ENCODE peak calls at places on chromosome 19, in four cellular contexts. Z is A549, H is upper lobe of left lung, N is H1. I is an unnamed sample.

GRCh38 chr19:13974073-13974472 is 21.8 kb downstream of the DCAF15 start:
- DNase-seq in Z (no peak), H (no peak), N (peak; percentile 70), I (no peak)

GRCh38 chr19:3359850-3360493 is 6.4 kb upstream of the NFIC start:
- DNase-seq in Z (no peak), H (no peak), N (no peak), I (no peak)

GRCh38 chr19:35828694-35829301 is 16.2 kb upstream of the PRODH2 start:
- DNase-seq in Z (peak; percentile 70), H (no peak), N (no peak), I (no peak)

GRCh38 chr19:34994643-34995471 is 5.3 kb upstream of the GRAMD1A start:
- DNase-seq in Z (peak; percentile 99), H (peak; percentile 86), N (no peak), I (no peak)

GRCh38 chr19:44905437-44906160 is at the start of gene APOE:
- DNase-seq in Z (no peak), H (no peak), N (peak; percentile 93), I (no peak)

GRCh38 chr19:4976412-4977298 is 7.7 kb downstream of the KDM4B start:
- DNase-seq in Z (peak; percentile 62), H (peak; percentile 91), N (no peak), I (no peak)

GRCh38 chr19:34734601-34735103 is 609 bp downstream of the ZNF181 start:
- DNase-seq in Z (no peak), H (no peak), N (no peak), I (no peak)

GRCh38 chr19:33644284-33644836 is 22.6 kb downstream of the CHST8 start:
- DNase-seq in Z (no peak), H (no peak), N (no peak), I (no peak)

GRCh38 chr19:17125052-17125727 is 49.6 kb downstream of the MYO9B start:
- DNase-seq in Z (no peak), H (no peak), N (no peak), I (no peak)

GRCh38 chr19:45254044-45254531 is 3.0 kb downstream of the MARK4 start:
- DNase-seq in Z (no peak), H (no peak), N (no peak), I (no peak)

GRCh38 chr19:45164577-45165335 is 4.0 kb upstream of the NKPD1 start:
- DNase-seq in Z (no peak), H (peak; percentile 88), N (peak; percentile 50), I (no peak)

GRCh38 chr19:17881701-17882100 is 10.0 kb downstream of the SLC5A5 start:
- DNase-seq in Z (no peak), H (no peak), N (no peak), I (no peak)

GRCh38 chr19:56222901-56223300 is 20.8 kb downstream of the ZSCAN5C start:
- DNase-seq in Z (no peak), H (no peak), N (no peak), I (no peak)

GRCh38 chr19:35718345-35719041 is 690 bp downstream of the KMT2B start:
- DNase-seq in Z (peak; percentile 50), H (peak; percentile 35), N (no peak), I (peak; percentile 67)

GRCh38 chr19:54739587-54740497 is 1.5 kb downstream of the KIR2DL3 start:
- DNase-seq in Z (no peak), H (no peak), N (no peak), I (no peak)

GRCh38 chr19:18946918-18947317 is 5.9 kb upstream of the HOMER3 start:
- DNase-seq in Z (no peak), H (no peak), N (no peak), I (no peak)

GRCh38 chr19:310141-310651 is 19.0 kb upstream of the PLPP2 start:
- DNase-seq in Z (no peak), H (no peak), N (no peak), I (no peak)

GRCh38 chr19:44072543-44073401 is 813 bp downstream of the ZNF284 start:
- DNase-seq in Z (peak; percentile 13), H (no peak), N (no peak), I (peak; percentile 30)

GRCh38 chr19:46813570-46814358 is 25.4 kb upstream of the SLC1A5 start:
- DNase-seq in Z (peak; percentile 47), H (peak; percentile 86), N (no peak), I (no peak)

GRCh38 chr19:10523135-10523636 is 5.9 kb upstream of the S1PR5 start:
- DNase-seq in Z (no peak), H (no peak), N (no peak), I (no peak)

GRCh38 chr19:30877591-30878230 is 471.5 kb downstream of the TSHZ3 start:
- DNase-seq in Z (no peak), H (peak; percentile 50), N (no peak), I (no peak)

GRCh38 chr19:35704218-35704617 is at the start of gene ZBTB32:
- DNase-seq in Z (no peak), H (no peak), N (no peak), I (no peak)

GRCh38 chr19:35555301-35556005 is 8.0 kb downstream of the ATP4A start:
- DNase-seq in Z (peak; percentile 95), H (no peak), N (no peak), I (peak; percentile 67)

GRCh38 chr19:1855040-1855827 is 7.0 kb upstream of the REXO1 start:
- DNase-seq in Z (peak; percentile 70), H (peak; percentile 95), N (peak; percentile 71), I (peak; percentile 99)

GRCh38 chr19:13137290-13137794 is 12.8 kb downstream of the STX10 start:
- DNase-seq in Z (no peak), H (no peak), N (no peak), I (no peak)

GRCh38 chr19:1910169-1910568 is 5.0 kb downstream of the ADAT3 start:
- DNase-seq in Z (no peak), H (no peak), N (no peak), I (no peak)

GRCh38 chr19:18586311-18586710 is 2.3 kb upstream of the REX1BD start:
- DNase-seq in Z (no peak), H (no peak), N (no peak), I (no peak)

GRCh38 chr19:45994456-45994988 is 745 bp upstream of the CCDC61 start:
- DNase-seq in Z (no peak), H (no peak), N (no peak), I (no peak)

GRCh38 chr19:49592486-49593232 is 1.7 kb downstream of the PRR12 start:
- DNase-seq in Z (peak; percentile 76), H (no peak), N (no peak), I (no peak)

GRCh38 chr19:49591731-49592485 is 926 bp downstream of the PRR12 start:
- DNase-seq in Z (peak; percentile 84), H (peak; percentile 38), N (no peak), I (peak; percentile 76)

GRCh38 chr19:49590071-49590970 is 661 bp upstream of the PRR12 start:
- DNase-seq in Z (peak; percentile 97), H (peak; percentile 99), N (peak; percentile 98), I (peak; percentile 95)

GRCh38 chr19:49589391-49589790 is 1.6 kb upstream of the PRR12 start:
- DNase-seq in Z (no peak), H (no peak), N (no peak), I (no peak)

DNA sequence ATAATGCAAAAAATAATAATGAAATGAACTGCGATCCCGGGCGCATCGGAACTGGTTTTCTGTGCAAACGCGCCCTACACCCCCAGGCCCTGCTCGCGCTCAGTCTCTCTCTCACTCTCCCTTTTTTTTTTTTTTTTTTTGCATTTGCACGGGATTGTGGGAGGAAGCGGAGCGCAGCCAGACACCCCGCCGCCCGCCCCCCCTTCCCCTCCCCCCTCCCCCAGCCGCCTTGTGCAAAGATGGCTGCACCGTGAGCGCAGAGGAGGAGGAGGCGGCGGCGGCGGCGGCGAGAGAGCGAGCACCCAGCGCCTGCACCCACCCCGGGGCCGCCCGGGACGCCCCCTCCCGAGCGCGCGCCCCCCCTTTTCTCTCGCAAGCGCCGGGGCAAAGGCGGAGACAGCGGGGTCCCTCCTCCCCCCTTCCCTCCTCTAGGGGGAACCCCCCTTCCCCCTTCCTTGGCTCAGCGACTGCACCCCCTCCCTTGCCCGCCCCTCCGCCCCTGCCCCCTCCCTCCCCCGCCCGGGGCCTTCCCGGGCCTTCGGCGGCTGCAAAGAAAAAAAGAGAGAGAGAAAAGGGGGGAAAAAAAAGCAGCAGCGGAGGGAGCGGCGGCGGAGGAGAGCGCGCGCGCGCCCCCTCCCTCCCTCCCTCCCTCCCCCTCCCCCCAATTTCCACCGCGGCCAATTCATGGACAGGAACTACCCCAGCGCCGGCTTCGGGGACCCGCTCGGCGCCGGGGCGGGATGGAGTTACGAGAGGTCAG is at the start of gene PRR12:
- DNase-seq in Z (peak; percentile 96), H (peak; percentile 50), N (no peak), I (peak; percentile 87)
- TF ChIP-seq POLR2A in Z (peak; percentile 47), H (no peak), N (no peak), I (peak; percentile 55)

GRCh38 chr19:39871886-39872866 is 26.0 kb upstream of the FBL start:
- DNase-seq in Z (no peak), H (no peak), N (no peak), I (no peak)
- TF ChIP-seq POLR2A in Z (no peak), H (no peak), N (no peak), I (no peak)

DNA sequence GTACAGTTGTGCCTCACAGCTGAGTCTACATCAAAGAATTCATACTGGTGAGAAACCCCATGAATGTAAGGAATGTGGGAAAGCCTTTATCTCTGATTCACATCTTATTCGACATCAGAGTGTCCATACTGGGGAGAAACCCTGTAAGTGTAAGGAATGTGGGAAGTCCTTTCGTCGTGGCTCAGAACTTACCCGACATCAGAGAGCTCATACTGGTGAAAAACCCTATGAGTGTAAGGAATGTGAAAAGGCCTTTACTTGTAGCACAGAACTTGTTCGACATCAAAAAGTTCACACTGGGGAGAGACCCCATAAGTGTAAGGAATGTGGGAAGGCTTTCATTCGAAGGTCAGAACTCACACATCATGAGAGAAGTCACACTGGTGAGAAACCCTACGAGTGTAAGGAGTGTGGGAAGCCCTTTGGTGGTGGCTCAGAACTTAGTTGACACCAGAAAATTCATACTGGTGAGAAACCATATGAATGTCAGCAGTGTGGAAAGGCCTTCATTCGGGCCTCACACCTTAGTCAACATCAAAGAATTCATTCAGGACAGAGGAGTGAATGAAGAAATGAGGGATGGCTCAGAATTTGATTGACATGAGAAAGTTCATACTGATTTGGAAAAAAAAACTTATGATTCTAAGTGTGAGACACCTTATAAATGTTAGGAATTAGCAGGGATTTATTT is 80.9 kb upstream of the ZNF420 start:
- DNase-seq in Z (no peak), H (no peak), N (no peak), I (no peak)
- TF ChIP-seq POLR2A in Z (no peak), H (no peak), N (no peak), I (no peak)

DNA sequence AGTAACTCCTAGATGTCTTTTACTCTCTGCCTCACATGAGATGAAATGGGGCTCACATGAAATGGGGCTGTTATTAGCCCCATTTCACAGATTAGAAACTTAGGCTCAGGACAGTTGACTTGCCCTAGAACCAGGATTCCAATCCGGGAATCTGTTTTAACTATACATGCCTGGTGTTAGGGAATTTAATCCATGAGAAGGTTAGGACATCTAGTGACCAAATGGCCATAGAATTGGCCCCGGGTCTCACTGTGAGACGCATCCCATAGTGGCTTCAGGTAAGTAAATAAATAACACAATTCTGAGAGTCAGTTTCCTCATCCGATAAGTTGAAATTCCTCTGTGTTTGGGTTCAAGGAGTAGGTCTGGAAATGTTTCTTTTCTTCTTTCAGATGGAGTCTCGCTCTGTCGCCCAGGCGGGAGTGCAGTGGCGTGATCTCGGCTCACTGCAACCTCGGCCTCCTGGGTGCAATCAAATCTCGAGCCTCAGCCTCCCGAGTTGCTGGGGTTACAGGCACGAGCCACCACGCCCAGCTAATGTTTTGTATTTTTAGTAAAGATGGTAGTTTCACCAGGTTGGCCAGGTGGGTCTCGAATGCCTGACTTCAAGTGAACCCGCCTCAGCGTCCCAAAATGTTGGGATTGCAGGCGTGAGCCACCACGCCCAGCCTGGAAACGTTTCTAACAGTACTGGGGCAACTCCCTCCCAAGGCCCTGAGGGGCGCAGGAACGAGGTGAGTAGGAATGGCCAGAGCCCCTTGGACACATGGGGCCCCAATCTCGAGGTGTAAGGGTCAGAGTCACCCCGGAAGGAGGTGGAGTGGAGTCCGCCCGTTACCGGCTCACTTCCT is 1.2 kb upstream of the ZNF574 start:
- DNase-seq in Z (peak; percentile 87), H (no peak), N (no peak), I (no peak)
- TF ChIP-seq POLR2A in Z (peak; percentile 34), H (no peak), N (no peak), I (no peak)

I was measured in H54.